ENCODE peak calls at places on chromosomes 7 and 10, in nine cellular contexts. One of them, this sample, is unnamed.

GRCh38 chr7:37882086-37882485 is 33.7 kb downstream of the NME8 start:
- DNase-seq in GM12865: no peak
- DNase-seq in Panc1: no peak
- DNase-seq in left ventricle myocardium inferior: no peak
- DNase-seq in fibroblast of the aortic adventitia: no peak
- DNase-seq in left lung: no peak
- DNase-seq in fibroblast of mammary gland: no peak
- DNase-seq in fibroblast of pulmonary artery: no peak
- DNase-seq in retinal pigment epithelial cell: no peak
- DNase-seq in this sample: no peak

GRCh38 chr7:41911792-41912191 is 208.9 kb upstream of the INHBA start:
- DNase-seq in fibroblast of mammary gland: peak
- DNase-seq in fibroblast of pulmonary artery: peak
- DNase-seq in GM12865: no peak
- DNase-seq in retinal pigment epithelial cell: peak
- DNase-seq in Panc1: no peak
- DNase-seq in left ventricle myocardium inferior: no peak
- DNase-seq in left lung: no peak
- DNase-seq in fibroblast of the aortic adventitia: peak
- DNase-seq in this sample: peak

GRCh38 chr10:99430116-99430450 is 341 bp downstream of the GOT1 start:
- DNase-seq in left ventricle myocardium inferior: no peak
- DNase-seq in GM12865: no peak
- DNase-seq in retinal pigment epithelial cell: no peak
- DNase-seq in left lung: no peak
- DNase-seq in fibroblast of the aortic adventitia: no peak
- DNase-seq in Panc1: no peak
- DNase-seq in fibroblast of pulmonary artery: no peak
- DNase-seq in fibroblast of mammary gland: peak
- DNase-seq in this sample: no peak

GRCh38 chr10:110494532-110494931 is 3.2 kb upstream of the DUSP5 start:
- DNase-seq in left lung: no peak
- DNase-seq in fibroblast of the aortic adventitia: no peak
- DNase-seq in fibroblast of pulmonary artery: no peak
- DNase-seq in fibroblast of mammary gland: peak
- DNase-seq in retinal pigment epithelial cell: no peak
- DNase-seq in Panc1: no peak
- DNase-seq in GM12865: no peak
- DNase-seq in left ventricle myocardium inferior: no peak
- DNase-seq in this sample: no peak

GRCh38 chr7:102024769-102025391 is 207.5 kb downstream of the CUX1 start:
- DNase-seq in Panc1: no peak
- DNase-seq in fibroblast of the aortic adventitia: no peak
- DNase-seq in fibroblast of mammary gland: no peak
- DNase-seq in retinal pigment epithelial cell: no peak
- DNase-seq in left ventricle myocardium inferior: peak
- DNase-seq in fibroblast of pulmonary artery: no peak
- DNase-seq in GM12865: no peak
- DNase-seq in left lung: no peak
- DNase-seq in this sample: no peak

GRCh38 chr10:99740933-99741559 is 9.0 kb downstream of the CUTC start:
- DNase-seq in GM12865: no peak
- DNase-seq in fibroblast of mammary gland: peak
- DNase-seq in left ventricle myocardium inferior: no peak
- DNase-seq in Panc1: no peak
- DNase-seq in retinal pigment epithelial cell: no peak
- DNase-seq in fibroblast of pulmonary artery: no peak
- DNase-seq in fibroblast of the aortic adventitia: no peak
- DNase-seq in left lung: no peak
- DNase-seq in this sample: peak

GRCh38 chr7:68187549-68187948 is 1190.9 kb downstream of the TYW1 start:
- DNase-seq in fibroblast of the aortic adventitia: no peak
- DNase-seq in retinal pigment epithelial cell: no peak
- DNase-seq in left lung: no peak
- DNase-seq in fibroblast of mammary gland: no peak
- DNase-seq in GM12865: no peak
- DNase-seq in Panc1: no peak
- DNase-seq in left ventricle myocardium inferior: no peak
- DNase-seq in fibroblast of pulmonary artery: no peak
- DNase-seq in this sample: no peak

GRCh38 chr10:34236927-34237326 is 578.2 kb downstream of the PARD3 start:
- DNase-seq in left lung: no peak
- DNase-seq in retinal pigment epithelial cell: no peak
- DNase-seq in left ventricle myocardium inferior: no peak
- DNase-seq in fibroblast of the aortic adventitia: no peak
- DNase-seq in GM12865: no peak
- DNase-seq in Panc1: no peak
- DNase-seq in fibroblast of pulmonary artery: no peak
- DNase-seq in fibroblast of mammary gland: no peak
- DNase-seq in this sample: no peak

GRCh38 chr7:79137942-79138341 is 315.5 kb downstream of the MAGI2 start:
- DNase-seq in Panc1: no peak
- DNase-seq in retinal pigment epithelial cell: peak
- DNase-seq in fibroblast of pulmonary artery: peak
- DNase-seq in fibroblast of mammary gland: peak
- DNase-seq in GM12865: peak
- DNase-seq in fibroblast of the aortic adventitia: peak
- DNase-seq in left ventricle myocardium inferior: no peak
- DNase-seq in left lung: no peak
- DNase-seq in this sample: no peak

GRCh38 chr7:14836006-14836405 is 66.5 kb downstream of the DGKB start:
- DNase-seq in fibroblast of mammary gland: no peak
- DNase-seq in retinal pigment epithelial cell: no peak
- DNase-seq in fibroblast of pulmonary artery: no peak
- DNase-seq in fibroblast of the aortic adventitia: no peak
- DNase-seq in left lung: no peak
- DNase-seq in left ventricle myocardium inferior: no peak
- DNase-seq in Panc1: no peak
- DNase-seq in GM12865: no peak
- DNase-seq in this sample: no peak

GRCh38 chr7:35498416-35498815 is 196.5 kb downstream of the HERPUD2 start:
- DNase-seq in left ventricle myocardium inferior: no peak
- DNase-seq in retinal pigment epithelial cell: no peak
- DNase-seq in fibroblast of the aortic adventitia: no peak
- DNase-seq in GM12865: no peak
- DNase-seq in left lung: no peak
- DNase-seq in fibroblast of pulmonary artery: no peak
- DNase-seq in fibroblast of mammary gland: no peak
- DNase-seq in Panc1: no peak
- DNase-seq in this sample: no peak

GRCh38 chr10:111109506-111110242 is 32.8 kb downstream of the ADRA2A start:
- DNase-seq in retinal pigment epithelial cell: no peak
- DNase-seq in fibroblast of pulmonary artery: no peak
- DNase-seq in left ventricle myocardium inferior: no peak
- DNase-seq in fibroblast of mammary gland: no peak
- DNase-seq in GM12865: no peak
- DNase-seq in left lung: no peak
- DNase-seq in Panc1: no peak
- DNase-seq in fibroblast of the aortic adventitia: no peak
- DNase-seq in this sample: no peak

GRCh38 chr10:47047127-47047504 is 135.9 kb downstream of the PTPN20 start:
- DNase-seq in Panc1: no peak
- DNase-seq in fibroblast of the aortic adventitia: no peak
- DNase-seq in left ventricle myocardium inferior: no peak
- DNase-seq in GM12865: no peak
- DNase-seq in retinal pigment epithelial cell: no peak
- DNase-seq in fibroblast of mammary gland: no peak
- DNase-seq in left lung: peak
- DNase-seq in fibroblast of pulmonary artery: no peak
- DNase-seq in this sample: no peak

GRCh38 chr7:147400221-147400689 is 1190.3 kb upstream of the C7orf33 start:
- DNase-seq in fibroblast of pulmonary artery: peak
- DNase-seq in left ventricle myocardium inferior: no peak
- DNase-seq in left lung: no peak
- DNase-seq in Panc1: no peak
- DNase-seq in GM12865: no peak
- DNase-seq in retinal pigment epithelial cell: peak
- DNase-seq in fibroblast of the aortic adventitia: peak
- DNase-seq in fibroblast of mammary gland: peak
- DNase-seq in this sample: no peak

GRCh38 chr7:44144968-44145418 is 3.9 kb upstream of the MYL7 start:
- DNase-seq in fibroblast of mammary gland: no peak
- DNase-seq in left ventricle myocardium inferior: no peak
- DNase-seq in left lung: peak
- DNase-seq in fibroblast of the aortic adventitia: no peak
- DNase-seq in retinal pigment epithelial cell: no peak
- DNase-seq in Panc1: no peak
- DNase-seq in fibroblast of pulmonary artery: no peak
- DNase-seq in GM12865: no peak
- DNase-seq in this sample: no peak

DNA sequence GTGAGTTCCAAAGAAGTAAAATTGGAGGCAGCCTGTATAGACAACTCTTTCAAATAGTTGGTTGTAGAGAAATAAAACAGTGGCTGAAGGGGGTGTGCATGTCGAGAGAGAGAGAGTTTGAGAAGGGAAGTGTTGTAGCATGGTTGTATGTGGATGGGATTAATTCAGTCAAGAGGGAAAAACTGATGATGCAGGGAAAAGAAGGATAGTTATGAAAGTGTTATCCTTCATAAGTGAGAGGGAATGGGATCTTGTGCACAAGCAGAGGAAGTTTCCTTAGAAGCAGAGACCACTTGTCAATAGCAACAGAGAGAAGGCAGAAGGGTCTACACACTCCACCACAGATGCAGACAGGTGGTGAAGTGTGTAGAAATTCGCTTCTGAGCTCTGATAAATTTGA is 30.0 kb upstream of the BPGM start:
- DNase-seq in fibroblast of the aortic adventitia: no peak
- DNase-seq in left ventricle myocardium inferior: no peak
- DNase-seq in Panc1: no peak
- DNase-seq in left lung: no peak
- DNase-seq in GM12865: no peak
- DNase-seq in fibroblast of mammary gland: no peak
- DNase-seq in retinal pigment epithelial cell: no peak
- DNase-seq in fibroblast of pulmonary artery: no peak
- DNase-seq in this sample: no peak
- TF ChIP-seq CTCF in fibroblast of the aortic adventitia: no peak
- TF ChIP-seq CTCF in left ventricle myocardium inferior: no peak
- TF ChIP-seq CTCF in Panc1: no peak
- TF ChIP-seq CTCF in left lung: no peak
- TF ChIP-seq CTCF in GM12865: no peak
- TF ChIP-seq CTCF in fibroblast of mammary gland: no peak
- TF ChIP-seq CTCF in retinal pigment epithelial cell: no peak
- TF ChIP-seq CTCF in fibroblast of pulmonary artery: no peak
- TF ChIP-seq CTCF in this sample: no peak

GRCh38 chr7:74093671-74094223 is 10.1 kb downstream of the LIMK1 start:
- DNase-seq in GM12865: peak
- DNase-seq in fibroblast of the aortic adventitia: no peak
- DNase-seq in left lung: no peak
- DNase-seq in left ventricle myocardium inferior: no peak
- DNase-seq in fibroblast of mammary gland: no peak
- DNase-seq in retinal pigment epithelial cell: no peak
- DNase-seq in fibroblast of pulmonary artery: no peak
- DNase-seq in Panc1: no peak
- DNase-seq in this sample: no peak
- H3K4me3 ChIP-seq in GM12865: peak
- H3K4me3 ChIP-seq in fibroblast of the aortic adventitia: no peak
- H3K4me3 ChIP-seq in left lung: peak
- H3K4me3 ChIP-seq in left ventricle myocardium inferior: peak
- H3K4me3 ChIP-seq in fibroblast of mammary gland: no peak
- H3K4me3 ChIP-seq in retinal pigment epithelial cell: no peak
- H3K4me3 ChIP-seq in fibroblast of pulmonary artery: no peak
- H3K4me3 ChIP-seq in Panc1: peak
- H3K4me3 ChIP-seq in this sample: no peak

DNA sequence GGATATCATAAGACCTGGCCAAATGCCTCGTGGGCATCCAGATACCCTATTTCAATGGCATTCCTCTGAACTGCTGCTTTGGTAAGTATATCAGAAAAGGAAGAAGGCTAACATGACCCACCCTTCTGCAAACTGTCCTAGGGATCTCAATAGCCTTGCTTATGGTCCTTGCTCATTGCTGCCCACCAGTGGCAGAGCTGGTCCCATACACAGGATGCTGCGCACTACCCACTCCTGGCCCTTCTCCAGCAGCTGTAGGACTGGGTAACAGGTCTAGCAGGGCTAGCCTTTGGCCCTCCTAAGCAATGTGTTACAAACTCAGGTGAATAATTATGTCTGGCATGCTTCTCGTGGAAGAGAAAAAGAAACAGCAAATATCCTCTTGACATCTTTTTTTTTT is 72.5 kb downstream of the C10orf90 start:
- DNase-seq in fibroblast of pulmonary artery: peak
- DNase-seq in left lung: no peak
- DNase-seq in retinal pigment epithelial cell: no peak
- DNase-seq in fibroblast of the aortic adventitia: peak
- DNase-seq in fibroblast of mammary gland: peak
- DNase-seq in left ventricle myocardium inferior: no peak
- DNase-seq in Panc1: peak
- DNase-seq in GM12865: peak
- DNase-seq in this sample: peak
- TF ChIP-seq CTCF in fibroblast of pulmonary artery: peak
- TF ChIP-seq CTCF in left lung: peak
- TF ChIP-seq CTCF in retinal pigment epithelial cell: peak
- TF ChIP-seq CTCF in fibroblast of the aortic adventitia: peak
- TF ChIP-seq CTCF in fibroblast of mammary gland: peak
- TF ChIP-seq CTCF in left ventricle myocardium inferior: peak
- TF ChIP-seq CTCF in Panc1: peak
- TF ChIP-seq CTCF in GM12865: peak
- TF ChIP-seq CTCF in this sample: peak

GRCh38 chr10:102796407-102797176 is 40.6 kb downstream of the CYP17A1 start:
- DNase-seq in retinal pigment epithelial cell: no peak
- DNase-seq in fibroblast of the aortic adventitia: peak
- DNase-seq in left ventricle myocardium inferior: peak
- DNase-seq in fibroblast of mammary gland: no peak
- DNase-seq in fibroblast of pulmonary artery: peak
- DNase-seq in GM12865: peak
- DNase-seq in left lung: peak
- DNase-seq in Panc1: no peak
- DNase-seq in this sample: no peak
- H3K4me3 ChIP-seq in retinal pigment epithelial cell: no peak
- H3K4me3 ChIP-seq in fibroblast of the aortic adventitia: no peak
- H3K4me3 ChIP-seq in left ventricle myocardium inferior: peak
- H3K4me3 ChIP-seq in fibroblast of mammary gland: no peak
- H3K4me3 ChIP-seq in fibroblast of pulmonary artery: no peak
- H3K4me3 ChIP-seq in GM12865: no peak
- H3K4me3 ChIP-seq in left lung: peak
- H3K4me3 ChIP-seq in Panc1: no peak
- H3K4me3 ChIP-seq in this sample: no peak